ENCODE peak calls at places on chromosome 22, in ten cellular contexts. One of them, this sample, is unnamed.

GRCh38 chr22:40326905-40327735 is 19.2 kb upstream of the ADSL start:
- DNase-seq in B cell: no peak
- DNase-seq in pancreas: no peak
- DNase-seq in tibial nerve: no peak
- DNase-seq in stomach: no peak
- DNase-seq in OCI-LY7: no peak
- DNase-seq in type B pancreatic cell: no peak
- DNase-seq in HFFc6: no peak
- DNase-seq in GM12878: no peak
- DNase-seq in bronchial epithelial cell: no peak
- DNase-seq in this sample: no peak

GRCh38 chr22:42080287-42080686 is 787 bp downstream of the SMDT1 start:
- DNase-seq in B cell: no peak
- DNase-seq in pancreas: peak
- DNase-seq in tibial nerve: no peak
- DNase-seq in stomach: peak
- DNase-seq in OCI-LY7: no peak
- DNase-seq in type B pancreatic cell: no peak
- DNase-seq in HFFc6: peak
- DNase-seq in GM12878: no peak
- DNase-seq in bronchial epithelial cell: no peak
- DNase-seq in this sample: no peak

GRCh38 chr22:43887391-43887790 is 4.4 kb downstream of the PNPLA5 start:
- DNase-seq in B cell: no peak
- DNase-seq in pancreas: no peak
- DNase-seq in tibial nerve: no peak
- DNase-seq in stomach: no peak
- DNase-seq in OCI-LY7: no peak
- DNase-seq in type B pancreatic cell: no peak
- DNase-seq in HFFc6: no peak
- DNase-seq in GM12878: no peak
- DNase-seq in bronchial epithelial cell: no peak
- DNase-seq in this sample: no peak

GRCh38 chr22:28855355-28856094 is 27.8 kb upstream of the ZNRF3 start:
- DNase-seq in B cell: peak
- DNase-seq in pancreas: peak
- DNase-seq in tibial nerve: no peak
- DNase-seq in stomach: peak
- DNase-seq in OCI-LY7: peak
- DNase-seq in type B pancreatic cell: no peak
- DNase-seq in HFFc6: peak
- DNase-seq in GM12878: peak
- DNase-seq in bronchial epithelial cell: peak
- DNase-seq in this sample: no peak

GRCh38 chr22:25774575-25775026 is 32.6 kb downstream of the MYO18B start:
- DNase-seq in B cell: no peak
- DNase-seq in pancreas: no peak
- DNase-seq in tibial nerve: no peak
- DNase-seq in stomach: no peak
- DNase-seq in OCI-LY7: peak
- DNase-seq in type B pancreatic cell: no peak
- DNase-seq in HFFc6: no peak
- DNase-seq in GM12878: no peak
- DNase-seq in bronchial epithelial cell: no peak
- DNase-seq in this sample: no peak

GRCh38 chr22:17501679-17502285 is 61.5 kb upstream of the SLC25A18 start:
- DNase-seq in B cell: peak
- DNase-seq in pancreas: no peak
- DNase-seq in tibial nerve: no peak
- DNase-seq in stomach: no peak
- DNase-seq in OCI-LY7: peak
- DNase-seq in type B pancreatic cell: no peak
- DNase-seq in HFFc6: peak
- DNase-seq in GM12878: peak
- DNase-seq in bronchial epithelial cell: peak
- DNase-seq in this sample: no peak

GRCh38 chr22:47322854-47323253 is 560.4 kb downstream of the TBC1D22A start:
- DNase-seq in B cell: no peak
- DNase-seq in pancreas: no peak
- DNase-seq in tibial nerve: no peak
- DNase-seq in stomach: no peak
- DNase-seq in OCI-LY7: no peak
- DNase-seq in type B pancreatic cell: no peak
- DNase-seq in HFFc6: no peak
- DNase-seq in GM12878: no peak
- DNase-seq in bronchial epithelial cell: no peak
- DNase-seq in this sample: no peak

GRCh38 chr22:35480143-35480542 is 60.5 kb upstream of the RASD2 start:
- DNase-seq in B cell: no peak
- DNase-seq in pancreas: no peak
- DNase-seq in tibial nerve: no peak
- DNase-seq in stomach: peak
- DNase-seq in OCI-LY7: no peak
- DNase-seq in type B pancreatic cell: no peak
- DNase-seq in HFFc6: peak
- DNase-seq in GM12878: no peak
- DNase-seq in bronchial epithelial cell: no peak
- DNase-seq in this sample: no peak

GRCh38 chr22:48884292-48884691 is 943.4 kb downstream of the BRD1 start:
- DNase-seq in B cell: no peak
- DNase-seq in pancreas: peak
- DNase-seq in tibial nerve: no peak
- DNase-seq in stomach: no peak
- DNase-seq in OCI-LY7: no peak
- DNase-seq in type B pancreatic cell: no peak
- DNase-seq in HFFc6: no peak
- DNase-seq in GM12878: no peak
- DNase-seq in bronchial epithelial cell: no peak
- DNase-seq in this sample: no peak

GRCh38 chr22:22773979-22774738 is 113.5 kb upstream of the IGLL5 start:
- DNase-seq in B cell: no peak
- DNase-seq in pancreas: no peak
- DNase-seq in tibial nerve: no peak
- DNase-seq in stomach: no peak
- DNase-seq in OCI-LY7: peak
- DNase-seq in type B pancreatic cell: peak
- DNase-seq in HFFc6: no peak
- DNase-seq in GM12878: no peak
- DNase-seq in bronchial epithelial cell: no peak
- DNase-seq in this sample: no peak

GRCh38 chr22:41501209-41501608 is 32.3 kb downstream of the ACO2 start:
- DNase-seq in B cell: peak
- DNase-seq in pancreas: no peak
- DNase-seq in tibial nerve: no peak
- DNase-seq in stomach: no peak
- DNase-seq in OCI-LY7: peak
- DNase-seq in type B pancreatic cell: no peak
- DNase-seq in HFFc6: no peak
- DNase-seq in GM12878: peak
- DNase-seq in bronchial epithelial cell: peak
- DNase-seq in this sample: no peak

GRCh38 chr22:49197986-49198704 is 629.5 kb downstream of the BRD1 start:
- DNase-seq in B cell: no peak
- DNase-seq in pancreas: peak
- DNase-seq in tibial nerve: no peak
- DNase-seq in stomach: no peak
- DNase-seq in OCI-LY7: no peak
- DNase-seq in type B pancreatic cell: peak
- DNase-seq in HFFc6: no peak
- DNase-seq in GM12878: no peak
- DNase-seq in bronchial epithelial cell: no peak
- DNase-seq in this sample: peak

GRCh38 chr22:48949375-48950149 is 878.1 kb downstream of the BRD1 start:
- DNase-seq in B cell: no peak
- DNase-seq in pancreas: no peak
- DNase-seq in tibial nerve: no peak
- DNase-seq in stomach: peak
- DNase-seq in OCI-LY7: no peak
- DNase-seq in type B pancreatic cell: peak
- DNase-seq in HFFc6: no peak
- DNase-seq in GM12878: no peak
- DNase-seq in bronchial epithelial cell: no peak
- DNase-seq in this sample: no peak

DNA sequence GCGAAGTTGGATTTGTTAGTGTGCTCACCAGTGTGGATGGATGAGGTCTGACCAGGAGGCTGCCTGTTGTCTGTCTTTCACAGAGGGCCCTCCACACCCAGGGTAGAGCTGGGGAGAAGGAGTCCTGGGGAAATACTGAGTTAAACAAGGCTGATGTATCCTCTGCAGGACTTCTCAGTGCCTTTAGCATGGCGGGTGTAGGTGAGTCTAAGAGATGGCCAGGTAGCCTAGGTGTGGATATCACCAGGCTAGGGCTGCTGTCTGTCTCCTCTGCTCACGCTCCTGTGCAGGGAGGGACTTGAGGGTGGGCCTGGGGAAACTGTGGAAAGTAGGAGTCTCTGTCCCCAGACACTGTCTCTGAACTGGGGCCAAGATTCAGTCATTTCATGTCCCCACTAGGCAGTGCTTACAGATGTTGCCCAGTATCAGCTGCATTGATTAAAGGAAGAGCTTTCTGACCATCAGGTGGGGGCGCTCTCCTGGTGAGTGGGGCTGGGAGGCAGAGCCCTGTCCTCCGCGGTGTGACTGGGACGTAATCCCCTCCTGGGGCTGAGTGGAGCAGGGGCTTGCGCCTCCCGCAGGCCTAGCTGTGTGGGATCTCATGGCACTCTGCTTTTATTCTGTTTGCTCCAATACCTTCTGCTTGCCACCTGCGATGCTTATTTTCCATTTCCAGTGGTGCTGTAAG is 35.5 kb upstream of the CCDC188 start:
- DNase-seq in B cell: no peak
- DNase-seq in pancreas: no peak
- DNase-seq in tibial nerve: no peak
- DNase-seq in stomach: no peak
- DNase-seq in OCI-LY7: peak
- DNase-seq in type B pancreatic cell: no peak
- DNase-seq in HFFc6: no peak
- DNase-seq in GM12878: no peak
- DNase-seq in bronchial epithelial cell: no peak
- DNase-seq in this sample: no peak
- TF ChIP-seq CTCF in B cell: no peak
- TF ChIP-seq CTCF in pancreas: no peak
- TF ChIP-seq CTCF in tibial nerve: no peak
- TF ChIP-seq CTCF in stomach: no peak
- TF ChIP-seq CTCF in OCI-LY7: peak
- TF ChIP-seq CTCF in type B pancreatic cell: peak
- TF ChIP-seq CTCF in HFFc6: peak
- TF ChIP-seq CTCF in GM12878: no peak
- TF ChIP-seq CTCF in bronchial epithelial cell: peak
- TF ChIP-seq CTCF in this sample: no peak

GRCh38 chr22:20526628-20527355 is 19.4 kb downstream of the MED15 start:
- DNase-seq in B cell: no peak
- DNase-seq in pancreas: no peak
- DNase-seq in tibial nerve: no peak
- DNase-seq in stomach: no peak
- DNase-seq in OCI-LY7: no peak
- DNase-seq in type B pancreatic cell: no peak
- DNase-seq in HFFc6: peak
- DNase-seq in GM12878: no peak
- DNase-seq in bronchial epithelial cell: peak
- DNase-seq in this sample: no peak
- TF ChIP-seq CTCF in B cell: no peak
- TF ChIP-seq CTCF in pancreas: no peak
- TF ChIP-seq CTCF in tibial nerve: no peak
- TF ChIP-seq CTCF in stomach: no peak
- TF ChIP-seq CTCF in OCI-LY7: no peak
- TF ChIP-seq CTCF in type B pancreatic cell: no peak
- TF ChIP-seq CTCF in HFFc6: peak
- TF ChIP-seq CTCF in GM12878: no peak
- TF ChIP-seq CTCF in bronchial epithelial cell: no peak
- TF ChIP-seq CTCF in this sample: no peak

DNA sequence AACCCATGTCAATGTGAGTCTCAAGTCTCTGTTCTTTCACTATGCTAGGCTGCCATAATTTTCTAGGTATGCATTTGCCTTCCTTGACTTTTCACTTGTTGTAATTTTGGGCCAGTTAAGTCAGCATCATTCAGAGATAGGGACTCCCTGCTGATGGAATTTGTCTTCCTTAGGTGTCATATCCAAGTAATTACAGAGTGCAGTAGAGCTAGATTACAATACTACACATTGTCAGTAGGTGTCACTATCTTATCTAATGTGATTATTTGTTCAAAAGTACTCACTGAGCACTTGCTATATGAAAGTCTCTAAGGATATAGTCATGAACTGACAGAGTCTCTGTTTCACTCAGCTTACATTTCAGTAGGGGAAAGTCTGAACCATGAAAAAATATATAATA is 25.0 kb upstream of the SYN3 start:
- DNase-seq in B cell: no peak
- DNase-seq in pancreas: no peak
- DNase-seq in tibial nerve: no peak
- DNase-seq in stomach: no peak
- DNase-seq in OCI-LY7: peak
- DNase-seq in type B pancreatic cell: no peak
- DNase-seq in HFFc6: no peak
- DNase-seq in GM12878: peak
- DNase-seq in bronchial epithelial cell: peak
- DNase-seq in this sample: no peak
- TF ChIP-seq CTCF in B cell: no peak
- TF ChIP-seq CTCF in pancreas: no peak
- TF ChIP-seq CTCF in tibial nerve: no peak
- TF ChIP-seq CTCF in stomach: no peak
- TF ChIP-seq CTCF in OCI-LY7: peak
- TF ChIP-seq CTCF in type B pancreatic cell: peak
- TF ChIP-seq CTCF in HFFc6: peak
- TF ChIP-seq CTCF in GM12878: peak
- TF ChIP-seq CTCF in bronchial epithelial cell: no peak
- TF ChIP-seq CTCF in this sample: no peak

GRCh38 chr22:31212783-31213626 is 907 bp downstream of the LIMK2 start:
- DNase-seq in B cell: no peak
- DNase-seq in pancreas: no peak
- DNase-seq in tibial nerve: no peak
- DNase-seq in stomach: no peak
- DNase-seq in OCI-LY7: peak
- DNase-seq in type B pancreatic cell: no peak
- DNase-seq in HFFc6: no peak
- DNase-seq in GM12878: no peak
- DNase-seq in bronchial epithelial cell: no peak
- DNase-seq in this sample: no peak

GRCh38 chr22:31215018-31215535 is 3.0 kb downstream of the LIMK2 start:
- DNase-seq in B cell: no peak
- DNase-seq in pancreas: no peak
- DNase-seq in tibial nerve: no peak
- DNase-seq in stomach: no peak
- DNase-seq in OCI-LY7: no peak
- DNase-seq in type B pancreatic cell: no peak
- DNase-seq in HFFc6: no peak
- DNase-seq in GM12878: no peak
- DNase-seq in bronchial epithelial cell: no peak
- DNase-seq in this sample: no peak

GRCh38 chr22:31211504-31211861 is 615 bp upstream of the LIMK2 start:
- DNase-seq in B cell: no peak
- DNase-seq in pancreas: no peak
- DNase-seq in tibial nerve: no peak
- DNase-seq in stomach: no peak
- DNase-seq in OCI-LY7: no peak
- DNase-seq in type B pancreatic cell: no peak
- DNase-seq in HFFc6: no peak
- DNase-seq in GM12878: no peak
- DNase-seq in bronchial epithelial cell: no peak
- DNase-seq in this sample: no peak

GRCh38 chr22:31210830-31211503 is 1.1 kb upstream of the LIMK2 start:
- DNase-seq in B cell: no peak
- DNase-seq in pancreas: no peak
- DNase-seq in tibial nerve: no peak
- DNase-seq in stomach: no peak
- DNase-seq in OCI-LY7: no peak
- DNase-seq in type B pancreatic cell: no peak
- DNase-seq in HFFc6: peak
- DNase-seq in GM12878: no peak
- DNase-seq in bronchial epithelial cell: no peak
- DNase-seq in this sample: no peak

GRCh38 chr22:31211862-31212730 is at the start of gene LIMK2:
- DNase-seq in B cell: peak
- DNase-seq in pancreas: peak
- DNase-seq in tibial nerve: peak
- DNase-seq in stomach: peak
- DNase-seq in OCI-LY7: peak
- DNase-seq in type B pancreatic cell: peak
- DNase-seq in HFFc6: peak
- DNase-seq in GM12878: peak
- DNase-seq in bronchial epithelial cell: peak
- DNase-seq in this sample: peak
- TF ChIP-seq CTCF in B cell: peak
- TF ChIP-seq CTCF in pancreas: peak
- TF ChIP-seq CTCF in tibial nerve: peak
- TF ChIP-seq CTCF in stomach: peak
- TF ChIP-seq CTCF in OCI-LY7: peak
- TF ChIP-seq CTCF in type B pancreatic cell: peak
- TF ChIP-seq CTCF in HFFc6: peak
- TF ChIP-seq CTCF in GM12878: peak
- TF ChIP-seq CTCF in bronchial epithelial cell: peak
- TF ChIP-seq CTCF in this sample: peak